ENCODE peak calls at places on chromosome 10, in five cellular contexts. K is heart left ventricle, Q is RWPE1, Z is body of pancreas, G is bronchial epithelial cell. C is an unnamed sample.

GRCh38 chr10:92440578-92440977 is 133.3 kb downstream of the IDE start:
- DNase-seq in K (no peak), Z (no peak), G (no peak), Q (no peak), C (no peak)

GRCh38 chr10:63515002-63515763 is 6.0 kb upstream of the REEP3 start:
- DNase-seq in K (no peak), Q (no peak), Z (no peak), G (peak; percentile 26), C (no peak)

GRCh38 chr10:131981429-131982184 is at the start of gene BNIP3:
- DNase-seq in Q (peak; percentile 96), Z (peak; percentile 97), K (peak; percentile 95), G (peak; percentile 74), C (peak; percentile 98)

GRCh38 chr10:120789804-120790203 is 61.4 kb upstream of the WDR11 start:
- DNase-seq in Q (no peak), K (no peak), Z (no peak), G (no peak), C (no peak)

GRCh38 chr10:98047009-98047741 is 16.8 kb upstream of the CRTAC1 start:
- DNase-seq in G (no peak), Z (no peak), Q (no peak), K (peak; percentile 73), C (no peak)

GRCh38 chr10:35335718-35336083 is 608 bp upstream of the CCNY start:
- DNase-seq in Q (no peak), K (no peak), Z (no peak), G (no peak), C (no peak)

GRCh38 chr10:15719062-15719898 is 442 bp downstream of the ITGA8 start:
- DNase-seq in Q (no peak), Z (no peak), G (no peak), K (no peak), C (peak; percentile 53)

GRCh38 chr10:82319558-82319957 is 444.6 kb downstream of the NRG3 start:
- DNase-seq in G (no peak), Q (no peak), K (no peak), Z (no peak), C (no peak)

GRCh38 chr10:60863796-60864195 is 80.2 kb downstream of the RHOBTB1 start:
- DNase-seq in Q (no peak), Z (no peak), G (no peak), K (no peak), C (no peak)

GRCh38 chr10:102704915-102705314 is 9.3 kb downstream of the ARL3 start:
- DNase-seq in G (no peak), K (no peak), Q (no peak), Z (no peak), C (no peak)

GRCh38 chr10:89666138-89666537 is 21.1 kb upstream of the PANK1 start:
- DNase-seq in Q (no peak), Z (no peak), G (no peak), K (no peak), C (no peak)

GRCh38 chr10:11336703-11337102 is 274.7 kb downstream of the USP6NL start:
- DNase-seq in Q (no peak), K (no peak), G (no peak), Z (no peak), C (no peak)

GRCh38 chr10:11986593-11987216 is 55.9 kb downstream of the UPF2 start:
- DNase-seq in K (peak; percentile 60), Q (peak; percentile 84), Z (peak; percentile 83), G (peak; percentile 78), C (peak; percentile 57)

GRCh38 chr10:24376731-24377130 is 167.8 kb downstream of the KIAA1217 start:
- DNase-seq in K (no peak), G (no peak), Z (no peak), Q (no peak), C (no peak)

GRCh38 chr10:100364735-100365391 is 17.8 kb downstream of the SCD start:
- DNase-seq in Q (peak; percentile 94), K (peak; percentile 74), G (peak; percentile 95), Z (peak; percentile 96), C (no peak)

GRCh38 chr10:52639652-52640051 is 132.9 kb downstream of the MBL2 start:
- DNase-seq in K (no peak), Z (no peak), G (peak; percentile 21), Q (no peak), C (no peak)

GRCh38 chr10:2079603-2080078 is 342.3 kb upstream of the ADARB2 start:
- DNase-seq in K (no peak), Q (no peak), Z (peak; percentile 52), G (no peak), C (no peak)

GRCh38 chr10:23186178-23186577 is 5.9 kb upstream of the PTF1A start:
- DNase-seq in K (no peak), Q (no peak), Z (no peak), G (no peak), C (no peak)

GRCh38 chr10:119290301-119291036 is 83.1 kb downstream of the GRK5 start:
- DNase-seq in Z (no peak), G (peak; percentile 6), K (peak; percentile 50), Q (no peak), C (no peak)

GRCh38 chr10:124602646-124603365 is 141.2 kb downstream of the LHPP start:
- DNase-seq in K (no peak), G (no peak), Q (no peak), Z (no peak), C (no peak)

GRCh38 chr10:45602082-45602730 is 70.4 kb downstream of the ZFAND4 start:
- DNase-seq in K (no peak), Q (no peak), G (peak; percentile 18), Z (no peak), C (no peak)

GRCh38 chr10:69748621-69749020 is 53.1 kb upstream of the COL13A1 start:
- DNase-seq in Q (no peak), G (no peak), K (no peak), Z (no peak), C (no peak)

GRCh38 chr10:46169736-46170135 is 117.1 kb upstream of the ANTXRL start:
- DNase-seq in Z (no peak), K (no peak), G (no peak), Q (no peak), C (no peak)

GRCh38 chr10:103373544-103373943 is 5.8 kb downstream of the TAF5 start:
- DNase-seq in Z (no peak), G (no peak), K (no peak), Q (no peak), C (no peak)

GRCh38 chr10:73166972-73167371 is 836 bp downstream of the ECD start:
- DNase-seq in Z (no peak), K (no peak), Q (no peak), G (no peak), C (no peak)

GRCh38 chr10:121710207-121710606 is 112.0 kb upstream of the FGFR2 start:
- DNase-seq in K (no peak), G (no peak), Q (no peak), Z (no peak), C (no peak)

GRCh38 chr10:132113766-132114365 is 48.1 kb downstream of the JAKMIP3 start:
- DNase-seq in K (no peak), G (no peak), Z (no peak), Q (no peak), C (no peak)

GRCh38 chr10:115441907-115442520 is 348.8 kb downstream of the ATRNL1 start:
- DNase-seq in Z (no peak), G (no peak), K (no peak), Q (no peak), C (no peak)
- TF ChIP-seq CTCF in Z (no peak), G (no peak), K (no peak), Q (no peak), C (peak; percentile 81)

DNA sequence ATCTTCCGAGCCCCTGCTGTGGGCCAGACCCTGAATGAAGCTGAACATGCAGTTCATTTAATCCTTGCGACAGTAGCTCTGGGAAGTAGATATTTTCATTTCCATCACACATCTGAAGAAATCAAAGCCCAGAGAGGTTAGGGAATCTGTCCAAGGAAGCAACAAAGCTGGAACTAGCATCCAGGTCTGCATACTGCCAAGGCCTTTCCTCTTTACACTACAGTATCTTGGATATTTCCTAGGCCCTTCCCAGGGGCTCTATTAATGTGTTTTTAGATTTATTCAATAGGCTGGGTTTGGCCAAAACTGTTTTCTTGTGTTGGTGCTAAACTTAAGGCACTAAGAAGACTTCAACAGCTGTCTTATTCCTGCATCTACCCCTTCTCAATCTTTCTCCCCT is 48.1 kb downstream of the FAM13C start:
- DNase-seq in Q (no peak), G (no peak), K (no peak), Z (no peak), C (no peak)
- TF ChIP-seq CTCF in Q (no peak), G (no peak), K (no peak), Z (no peak), C (no peak)

DNA sequence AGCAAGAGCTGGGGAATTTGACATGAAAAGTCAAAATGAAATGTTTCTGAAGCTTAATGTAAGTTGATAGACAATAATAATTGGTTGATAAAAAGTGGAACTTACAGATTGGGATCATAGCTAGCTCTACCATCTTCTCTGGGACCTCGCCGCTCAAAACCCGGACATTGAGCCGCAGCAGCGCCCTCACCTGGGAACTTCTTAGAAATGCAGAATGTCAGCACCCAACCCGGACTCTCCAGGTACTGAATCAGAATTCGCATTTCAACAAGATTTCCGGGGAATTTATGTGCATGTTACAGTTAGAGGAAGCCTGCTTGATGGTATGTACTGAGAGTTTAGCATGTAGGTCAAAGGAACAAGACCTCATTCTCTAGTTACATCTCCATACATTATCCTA is 36.7 kb upstream of the ABLIM1 start:
- DNase-seq in G (no peak), Z (peak; percentile 40), Q (no peak), K (no peak), C (no peak)
- TF ChIP-seq CTCF in G (peak; percentile 62), Z (peak; percentile 61), Q (no peak), K (peak; percentile 56), C (peak; percentile 52)

GRCh38 chr10:26859241-26860025 is 1.3 kb downstream of the ABI1 start:
- DNase-seq in Q (no peak), Z (no peak), K (no peak), G (peak; percentile 48), C (no peak)

GRCh38 chr10:26858707-26859034 is 2.1 kb downstream of the ABI1 start:
- DNase-seq in G (peak; percentile 99), K (no peak), Q (peak; percentile 60), Z (no peak), C (no peak)

GRCh38 chr10:26860026-26860541 is 674 bp downstream of the ABI1 start:
- DNase-seq in G (peak; percentile 76), Q (peak; percentile 75), Z (peak; percentile 61), K (peak; percentile 66), C (peak; percentile 37)

GRCh38 chr10:26861326-26861998 is 704 bp upstream of the ABI1 start:
- DNase-seq in Z (no peak), K (no peak), Q (no peak), G (no peak), C (no peak)

DNA sequence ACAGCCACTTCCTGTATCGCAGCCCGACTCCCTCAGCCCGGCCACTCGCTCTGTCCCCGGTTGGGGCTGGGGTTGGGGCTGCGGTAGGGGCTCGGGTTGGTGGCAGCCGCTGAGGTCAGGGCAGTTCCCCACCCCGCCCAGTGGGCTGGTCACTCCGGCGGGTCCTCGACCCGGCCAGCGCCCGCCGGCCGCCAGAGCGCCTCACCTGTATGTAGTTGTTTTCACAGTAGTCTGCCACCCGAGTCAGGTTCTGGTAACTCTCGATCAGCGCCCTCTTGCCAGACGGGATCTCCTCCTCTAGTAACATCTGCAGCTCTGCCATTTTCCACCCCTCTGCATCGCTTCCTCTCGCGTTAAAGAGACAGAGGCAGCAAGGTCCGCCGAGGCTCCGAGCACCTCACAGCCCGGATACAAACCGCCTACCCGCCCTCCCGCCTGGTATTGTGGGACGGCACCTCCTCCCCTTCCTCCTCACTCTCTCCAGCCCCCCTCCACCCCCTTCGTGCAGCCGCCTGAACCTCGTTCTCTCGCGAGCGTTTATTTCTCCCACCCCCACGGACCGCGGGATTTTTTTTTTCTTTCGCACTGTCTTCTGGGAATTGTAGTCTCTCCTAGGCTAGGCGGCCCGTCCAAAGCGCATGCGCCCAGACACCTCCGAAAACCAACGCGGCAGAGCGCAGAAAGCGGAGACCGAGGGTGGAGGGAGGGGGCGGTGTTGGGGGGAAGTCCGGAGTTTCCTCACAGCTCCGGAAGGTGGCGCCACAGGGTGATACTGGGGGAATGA is at the start of gene ABI1:
- DNase-seq in Q (peak; percentile 96), Z (peak; percentile 99), K (peak; percentile 98), G (peak; percentile 96), C (peak; percentile 97)
- TF ChIP-seq CTCF in Q (peak; percentile 84), Z (peak; percentile 83), K (no peak), G (peak; percentile 63), C (no peak)